ENCODE peak calls at places on chromosomes 6 and 20, in seven cellular contexts. D, Q, R, F, B, N and V are unnamed samples.

GRCh38 chr6:30964075-30964474 is 19.4 kb upstream of the MUC21 start:
- DNase-seq in D (no peak), Q (no peak), R (no peak), B (no peak), N (no peak), F (no peak), V (no peak)

GRCh38 chr20:20637998-20638397 is 74.4 kb downstream of the RALGAPA2 start:
- DNase-seq in B (no peak), F (no peak), N (no peak), D (no peak), Q (no peak), R (no peak), V (no peak)

GRCh38 chr6:109864050-109864449 is 114.1 kb upstream of the GPR6 start:
- DNase-seq in B (no peak), R (no peak), N (no peak), Q (no peak), F (no peak), D (no peak), V (no peak)

GRCh38 chr20:16929756-16930155 is 181.6 kb downstream of the OTOR start:
- DNase-seq in D (no peak), Q (no peak), B (no peak), R (no peak), F (no peak), N (no peak), V (no peak)

GRCh38 chr6:147618927-147619326 is 110.4 kb downstream of the SAMD5 start:
- DNase-seq in B (no peak), D (no peak), N (no peak), F (no peak), Q (peak), R (no peak), V (no peak)

GRCh38 chr20:9179193-9179802 is 110.4 kb downstream of the PLCB4 start:
- DNase-seq in Q (peak), R (no peak), N (no peak), B (no peak), D (no peak), F (no peak), V (no peak)

GRCh38 chr6:54493138-54493537 is 184.9 kb downstream of the TINAG start:
- DNase-seq in B (peak), R (no peak), D (no peak), N (no peak), Q (peak), F (no peak), V (no peak)

GRCh38 chr20:45456632-45457031 is 12.9 kb upstream of the WFDC2 start:
- DNase-seq in F (no peak), Q (no peak), B (no peak), N (no peak), D (peak), R (peak), V (peak)

GRCh38 chr6:114304304-114304887 is 38.4 kb downstream of the HS3ST5 start:
- DNase-seq in B (peak), N (no peak), Q (peak), D (no peak), F (no peak), R (no peak), V (no peak)

GRCh38 chr6:30075987-30076311 is 380 bp upstream of the RNF39 start:
- DNase-seq in F (no peak), B (no peak), Q (no peak), D (no peak), R (no peak), N (peak), V (peak)

GRCh38 chr6:5053038-5053437 is 32.1 kb upstream of the PPP1R3G start:
- DNase-seq in D (no peak), Q (no peak), R (no peak), N (no peak), B (peak), F (no peak), V (no peak)

GRCh38 chr20:53208110-53208908 is 236.2 kb downstream of the TSHZ2 start:
- DNase-seq in R (no peak), B (no peak), D (no peak), F (no peak), N (no peak), Q (no peak), V (no peak)
- TF ChIP-seq CTCF in R (no peak), B (no peak), D (no peak), F (no peak), N (no peak), Q (no peak), V (no peak)

GRCh38 chr20:59082077-59082740 is 39.6 kb upstream of the PRELID3B start:
- DNase-seq in D (no peak), B (peak), N (no peak), Q (peak), F (no peak), R (no peak), V (no peak)
- TF ChIP-seq CTCF in D (no peak), B (peak), N (no peak), Q (peak), F (peak), R (peak), V (peak)

GRCh38 chr20:53190225-53190624 is 218.1 kb downstream of the TSHZ2 start:
- DNase-seq in F (no peak), B (no peak), R (no peak), D (no peak), N (no peak), Q (no peak), V (no peak)
- TF ChIP-seq CTCF in F (no peak), B (no peak), R (no peak), D (no peak), N (no peak), Q (no peak), V (no peak)

GRCh38 chr6:108716801-108717791 is 131.1 kb upstream of the ARMC2 start:
- DNase-seq in F (no peak), N (no peak), D (no peak), R (no peak), Q (no peak), B (no peak), V (no peak)
- TF ChIP-seq CTCF in F (no peak), N (no peak), D (no peak), R (no peak), Q (no peak), B (no peak), V (no peak)

DNA sequence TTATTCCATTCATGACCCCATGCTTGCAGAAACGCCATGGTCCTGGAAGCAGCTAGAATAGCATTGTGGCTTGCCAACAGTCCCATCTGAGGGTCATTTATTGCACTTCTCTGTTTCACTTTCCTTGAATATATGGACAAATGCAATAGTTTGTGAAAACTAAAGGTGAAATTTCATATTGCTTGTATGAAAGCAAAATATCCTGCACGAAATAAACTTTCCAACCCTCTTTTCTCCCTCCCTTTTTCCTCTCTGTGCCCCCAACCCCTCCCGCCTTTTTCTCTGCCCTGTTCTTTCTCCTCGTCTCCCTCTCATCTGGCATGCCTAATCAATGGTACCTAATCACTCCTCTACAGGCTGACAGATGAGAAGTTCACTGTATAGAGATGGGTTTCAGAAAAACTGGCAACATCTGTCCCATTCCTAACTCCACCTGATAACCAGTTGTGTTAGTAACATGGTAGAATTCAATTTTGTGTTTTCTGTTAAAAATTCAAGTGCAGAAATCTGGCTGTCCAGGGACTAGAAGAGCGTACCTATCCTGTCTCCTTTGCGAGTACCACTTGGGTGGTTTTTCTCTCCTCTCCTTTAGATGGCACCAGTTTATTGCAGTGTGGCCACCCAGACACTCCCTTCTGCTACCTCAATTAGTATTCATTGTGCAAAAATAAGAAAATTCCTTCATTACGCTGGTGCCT is 198.6 kb downstream of the FOXA2 start:
- DNase-seq in R (no peak), Q (no peak), D (no peak), F (no peak), B (peak), N (no peak), V (peak)
- TF ChIP-seq CTCF in R (no peak), Q (no peak), D (no peak), F (no peak), B (peak), N (no peak), V (no peak)

DNA sequence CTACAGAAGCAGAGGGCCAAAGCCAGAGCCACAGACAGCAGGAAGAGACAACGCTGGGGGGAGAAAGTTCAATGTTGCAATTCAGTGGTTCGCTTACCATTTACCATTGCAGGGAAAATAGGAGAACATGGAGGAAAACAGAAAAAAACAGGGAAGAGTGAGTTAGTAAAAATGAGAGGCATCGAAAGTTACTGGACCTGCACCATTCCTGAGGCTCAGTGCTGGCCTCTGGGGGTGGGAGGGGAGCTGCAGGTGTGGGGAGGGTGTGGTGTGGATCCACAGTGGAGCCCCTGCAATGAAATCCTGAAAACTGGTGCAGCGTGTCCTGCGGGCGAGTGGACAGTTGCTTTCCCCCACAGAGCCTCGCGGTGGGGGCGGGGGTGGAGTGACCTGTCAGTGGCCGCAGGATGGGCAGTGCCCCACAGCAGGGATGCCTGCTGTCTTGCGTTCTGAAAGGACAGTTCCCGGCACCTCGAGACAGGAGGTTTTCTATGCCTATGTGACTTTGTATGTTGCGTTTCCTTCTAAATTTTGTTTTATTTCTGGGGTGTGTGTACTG is 5.7 kb downstream of the TMEM181 start:
- DNase-seq in R (no peak), N (no peak), Q (no peak), F (no peak), D (no peak), B (no peak), V (no peak)
- TF ChIP-seq CTCF in R (no peak), N (no peak), Q (no peak), F (no peak), D (no peak), B (peak), V (no peak)